ENCODE peak calls at places on chromosomes 3 and 15, in eight cellular contexts. One of them, this sample, is unnamed.
A peak's percentile ranks its signal among the peaks of the same experiment; 100 is the strongest.

GRCh38 chr3:12751548-12751947 is 7.5 kb downstream of the TMEM40 start:
- DNase-seq in neural crest cell: no peak
- DNase-seq in foreskin fibroblast: no peak
- DNase-seq in cardiac fibroblast: no peak
- DNase-seq in osteocyte: no peak
- DNase-seq in natural killer cell: no peak
- DNase-seq in heart right ventricle: no peak
- DNase-seq in AG10803: no peak
- DNase-seq in this sample: no peak

GRCh38 chr3:112413722-112414121 is 80.8 kb downstream of the CD200 start:
- DNase-seq in foreskin fibroblast: no peak
- DNase-seq in osteocyte: no peak
- DNase-seq in neural crest cell: no peak
- DNase-seq in AG10803: no peak
- DNase-seq in cardiac fibroblast: no peak
- DNase-seq in natural killer cell: no peak
- DNase-seq in heart right ventricle: no peak
- DNase-seq in this sample: no peak

GRCh38 chr15:66720206-66721010 is 18.4 kb downstream of the SMAD6 start:
- DNase-seq in AG10803: peak; percentile 83
- DNase-seq in heart right ventricle: no peak
- DNase-seq in osteocyte: no peak
- DNase-seq in neural crest cell: no peak
- DNase-seq in cardiac fibroblast: peak; percentile 82
- DNase-seq in foreskin fibroblast: peak; percentile 93
- DNase-seq in natural killer cell: no peak
- DNase-seq in this sample: no peak

GRCh38 chr3:122169911-122170310 is 13.6 kb upstream of the CASR start:
- DNase-seq in neural crest cell: no peak
- DNase-seq in AG10803: peak; percentile 6
- DNase-seq in natural killer cell: no peak
- DNase-seq in cardiac fibroblast: no peak
- DNase-seq in heart right ventricle: no peak
- DNase-seq in foreskin fibroblast: no peak
- DNase-seq in osteocyte: no peak
- DNase-seq in this sample: no peak

GRCh38 chr3:55165278-55165677 is 237.4 kb upstream of the LRTM1 start:
- DNase-seq in AG10803: peak; percentile 73
- DNase-seq in osteocyte: no peak
- DNase-seq in natural killer cell: no peak
- DNase-seq in foreskin fibroblast: peak; percentile 59
- DNase-seq in neural crest cell: no peak
- DNase-seq in heart right ventricle: no peak
- DNase-seq in cardiac fibroblast: no peak
- DNase-seq in this sample: no peak

GRCh38 chr3:185764168-185764988 is 60.5 kb downstream of the IGF2BP2 start:
- DNase-seq in foreskin fibroblast: peak; percentile 53
- DNase-seq in neural crest cell: peak; percentile 38
- DNase-seq in natural killer cell: no peak
- DNase-seq in cardiac fibroblast: peak; percentile 65
- DNase-seq in heart right ventricle: no peak
- DNase-seq in AG10803: peak; percentile 44
- DNase-seq in osteocyte: no peak
- DNase-seq in this sample: no peak

GRCh38 chr3:171351676-171352075 is 108.5 kb downstream of the TNIK start:
- DNase-seq in cardiac fibroblast: peak; percentile 82
- DNase-seq in osteocyte: no peak
- DNase-seq in foreskin fibroblast: peak; percentile 90
- DNase-seq in neural crest cell: no peak
- DNase-seq in heart right ventricle: no peak
- DNase-seq in AG10803: peak; percentile 94
- DNase-seq in natural killer cell: no peak
- DNase-seq in this sample: no peak

GRCh38 chr15:52382647-52383046 is 87.0 kb upstream of the MYO5C start:
- DNase-seq in heart right ventricle: no peak
- DNase-seq in cardiac fibroblast: no peak
- DNase-seq in neural crest cell: no peak
- DNase-seq in AG10803: no peak
- DNase-seq in natural killer cell: no peak
- DNase-seq in osteocyte: no peak
- DNase-seq in foreskin fibroblast: no peak
- DNase-seq in this sample: no peak

GRCh38 chr3:100972293-100972692 is 20.9 kb downstream of the ABI3BP start:
- DNase-seq in foreskin fibroblast: no peak
- DNase-seq in neural crest cell: no peak
- DNase-seq in heart right ventricle: no peak
- DNase-seq in osteocyte: no peak
- DNase-seq in AG10803: no peak
- DNase-seq in cardiac fibroblast: no peak
- DNase-seq in natural killer cell: no peak
- DNase-seq in this sample: no peak

GRCh38 chr15:78207641-78208340 is 26.6 kb downstream of the ACSBG1 start:
- DNase-seq in heart right ventricle: no peak
- DNase-seq in osteocyte: peak; percentile 36
- DNase-seq in natural killer cell: no peak
- DNase-seq in foreskin fibroblast: no peak
- DNase-seq in neural crest cell: no peak
- DNase-seq in cardiac fibroblast: no peak
- DNase-seq in AG10803: no peak
- DNase-seq in this sample: no peak

GRCh38 chr3:72997421-72997961 is 880 bp downstream of the PPP4R2 start:
- DNase-seq in osteocyte: no peak
- DNase-seq in cardiac fibroblast: peak; percentile 68
- DNase-seq in AG10803: peak; percentile 69
- DNase-seq in neural crest cell: peak; percentile 18
- DNase-seq in foreskin fibroblast: peak; percentile 73
- DNase-seq in natural killer cell: no peak
- DNase-seq in heart right ventricle: peak; percentile 49
- DNase-seq in this sample: no peak

GRCh38 chr3:194225988-194226663 is 90.2 kb downstream of the HES1 start:
- DNase-seq in heart right ventricle: no peak
- DNase-seq in cardiac fibroblast: no peak
- DNase-seq in neural crest cell: no peak
- DNase-seq in natural killer cell: no peak
- DNase-seq in AG10803: peak; percentile 29
- DNase-seq in foreskin fibroblast: peak; percentile 28
- DNase-seq in osteocyte: no peak
- DNase-seq in this sample: no peak

GRCh38 chr15:38464675-38465074 is 10.7 kb downstream of the FAM98B start:
- DNase-seq in neural crest cell: no peak
- DNase-seq in foreskin fibroblast: no peak
- DNase-seq in heart right ventricle: no peak
- DNase-seq in natural killer cell: no peak
- DNase-seq in AG10803: no peak
- DNase-seq in cardiac fibroblast: no peak
- DNase-seq in osteocyte: no peak
- DNase-seq in this sample: no peak

GRCh38 chr15:98288091-98288590 is 327.6 kb downstream of the ARRDC4 start:
- DNase-seq in cardiac fibroblast: no peak
- DNase-seq in AG10803: no peak
- DNase-seq in neural crest cell: no peak
- DNase-seq in natural killer cell: no peak
- DNase-seq in heart right ventricle: no peak
- DNase-seq in osteocyte: no peak
- DNase-seq in foreskin fibroblast: no peak
- DNase-seq in this sample: no peak

GRCh38 chr3:11096266-11097135 is 57.8 kb upstream of the HRH1 start:
- DNase-seq in osteocyte: peak; percentile 92
- DNase-seq in AG10803: peak; percentile 80
- DNase-seq in neural crest cell: peak; percentile 38
- DNase-seq in natural killer cell: peak; percentile 23
- DNase-seq in heart right ventricle: peak; percentile 63
- DNase-seq in cardiac fibroblast: peak; percentile 92
- DNase-seq in foreskin fibroblast: peak; percentile 94
- DNase-seq in this sample: no peak

GRCh38 chr3:82978368-82978767 is 1216.9 kb upstream of the GBE1 start:
- DNase-seq in AG10803: no peak
- DNase-seq in foreskin fibroblast: no peak
- DNase-seq in neural crest cell: peak; percentile 1
- DNase-seq in heart right ventricle: no peak
- DNase-seq in cardiac fibroblast: no peak
- DNase-seq in natural killer cell: no peak
- DNase-seq in osteocyte: no peak
- DNase-seq in this sample: no peak

GRCh38 chr15:48447657-48448056 is 116.4 kb downstream of the DUT start:
- DNase-seq in AG10803: peak; percentile 73
- DNase-seq in foreskin fibroblast: peak; percentile 80
- DNase-seq in heart right ventricle: no peak
- DNase-seq in osteocyte: no peak
- DNase-seq in cardiac fibroblast: no peak
- DNase-seq in natural killer cell: no peak
- DNase-seq in neural crest cell: no peak
- DNase-seq in this sample: no peak

GRCh38 chr15:85564686-85565085 is 184.3 kb downstream of the AKAP13 start:
- DNase-seq in osteocyte: no peak
- DNase-seq in AG10803: no peak
- DNase-seq in natural killer cell: no peak
- DNase-seq in cardiac fibroblast: no peak
- DNase-seq in neural crest cell: no peak
- DNase-seq in heart right ventricle: no peak
- DNase-seq in foreskin fibroblast: no peak
- DNase-seq in this sample: no peak

GRCh38 chr3:182364723-182365650 is 428.3 kb upstream of the ATP11B start:
- DNase-seq in natural killer cell: no peak
- DNase-seq in foreskin fibroblast: no peak
- DNase-seq in osteocyte: no peak
- DNase-seq in AG10803: peak; percentile 1
- DNase-seq in heart right ventricle: no peak
- DNase-seq in cardiac fibroblast: no peak
- DNase-seq in neural crest cell: no peak
- DNase-seq in this sample: no peak

GRCh38 chr15:101478701-101479341 is 10.7 kb downstream of the PCSK6 start:
- DNase-seq in heart right ventricle: no peak
- DNase-seq in AG10803: no peak
- DNase-seq in neural crest cell: no peak
- DNase-seq in cardiac fibroblast: no peak
- DNase-seq in natural killer cell: no peak
- DNase-seq in osteocyte: no peak
- DNase-seq in foreskin fibroblast: no peak
- DNase-seq in this sample: no peak

GRCh38 chr15:74386496-74387140 is 19.2 kb upstream of the CYP11A1 start:
- DNase-seq in heart right ventricle: no peak
- DNase-seq in foreskin fibroblast: no peak
- DNase-seq in osteocyte: no peak
- DNase-seq in cardiac fibroblast: no peak
- DNase-seq in neural crest cell: no peak
- DNase-seq in natural killer cell: no peak
- DNase-seq in AG10803: no peak
- DNase-seq in this sample: no peak

GRCh38 chr3:69865920-69866679 is 126.8 kb downstream of the MITF start:
- DNase-seq in osteocyte: no peak
- DNase-seq in neural crest cell: no peak
- DNase-seq in heart right ventricle: peak; percentile 75
- DNase-seq in cardiac fibroblast: no peak
- DNase-seq in natural killer cell: no peak
- DNase-seq in foreskin fibroblast: peak; percentile 19
- DNase-seq in AG10803: no peak
- DNase-seq in this sample: peak; percentile 13

GRCh38 chr3:49803464-49804140 is 541 bp downstream of the INKA1 start:
- DNase-seq in natural killer cell: no peak
- DNase-seq in heart right ventricle: peak; percentile 62
- DNase-seq in osteocyte: no peak
- DNase-seq in AG10803: no peak
- DNase-seq in cardiac fibroblast: peak; percentile 64
- DNase-seq in foreskin fibroblast: peak; percentile 64
- DNase-seq in neural crest cell: peak; percentile 44
- DNase-seq in this sample: no peak
- TF ChIP-seq CTCF in natural killer cell: no peak
- TF ChIP-seq CTCF in heart right ventricle: no peak
- TF ChIP-seq CTCF in osteocyte: no peak
- TF ChIP-seq CTCF in AG10803: peak; percentile 1
- TF ChIP-seq CTCF in cardiac fibroblast: no peak
- TF ChIP-seq CTCF in foreskin fibroblast: no peak
- TF ChIP-seq CTCF in neural crest cell: no peak
- TF ChIP-seq CTCF in this sample: no peak

GRCh38 chr3:120352017-120352416 is 2.9 kb upstream of the LRRC58 start:
- DNase-seq in AG10803: no peak
- DNase-seq in heart right ventricle: no peak
- DNase-seq in cardiac fibroblast: no peak
- DNase-seq in neural crest cell: no peak
- DNase-seq in foreskin fibroblast: no peak
- DNase-seq in osteocyte: no peak
- DNase-seq in natural killer cell: no peak
- DNase-seq in this sample: no peak

GRCh38 chr3:120353463-120353862 is 4.3 kb upstream of the LRRC58 start:
- DNase-seq in osteocyte: no peak
- DNase-seq in foreskin fibroblast: peak; percentile 33
- DNase-seq in natural killer cell: no peak
- DNase-seq in AG10803: no peak
- DNase-seq in heart right ventricle: no peak
- DNase-seq in cardiac fibroblast: peak; percentile 2
- DNase-seq in neural crest cell: no peak
- DNase-seq in this sample: no peak

GRCh38 chr3:120355486-120355885 is 6.3 kb upstream of the LRRC58 start:
- DNase-seq in heart right ventricle: no peak
- DNase-seq in AG10803: no peak
- DNase-seq in foreskin fibroblast: no peak
- DNase-seq in cardiac fibroblast: no peak
- DNase-seq in natural killer cell: no peak
- DNase-seq in neural crest cell: no peak
- DNase-seq in osteocyte: no peak
- DNase-seq in this sample: no peak

GRCh38 chr3:120357807-120358206 is 8.7 kb upstream of the LRRC58 start:
- DNase-seq in heart right ventricle: no peak
- DNase-seq in neural crest cell: no peak
- DNase-seq in natural killer cell: no peak
- DNase-seq in osteocyte: no peak
- DNase-seq in AG10803: no peak
- DNase-seq in foreskin fibroblast: no peak
- DNase-seq in cardiac fibroblast: no peak
- DNase-seq in this sample: no peak
- TF ChIP-seq CTCF in heart right ventricle: no peak
- TF ChIP-seq CTCF in neural crest cell: no peak
- TF ChIP-seq CTCF in natural killer cell: no peak
- TF ChIP-seq CTCF in osteocyte: no peak
- TF ChIP-seq CTCF in AG10803: no peak
- TF ChIP-seq CTCF in foreskin fibroblast: no peak
- TF ChIP-seq CTCF in cardiac fibroblast: no peak
- TF ChIP-seq CTCF in this sample: no peak

GRCh38 chr15:35032471-35032870 is 44.4 kb upstream of the ZNF770 start:
- DNase-seq in osteocyte: no peak
- DNase-seq in foreskin fibroblast: no peak
- DNase-seq in natural killer cell: no peak
- DNase-seq in AG10803: no peak
- DNase-seq in neural crest cell: no peak
- DNase-seq in cardiac fibroblast: no peak
- DNase-seq in heart right ventricle: no peak
- DNase-seq in this sample: no peak
- TF ChIP-seq CTCF in osteocyte: no peak
- TF ChIP-seq CTCF in foreskin fibroblast: no peak
- TF ChIP-seq CTCF in natural killer cell: no peak
- TF ChIP-seq CTCF in AG10803: no peak
- TF ChIP-seq CTCF in neural crest cell: no peak
- TF ChIP-seq CTCF in cardiac fibroblast: no peak
- TF ChIP-seq CTCF in heart right ventricle: no peak
- TF ChIP-seq CTCF in this sample: no peak

DNA sequence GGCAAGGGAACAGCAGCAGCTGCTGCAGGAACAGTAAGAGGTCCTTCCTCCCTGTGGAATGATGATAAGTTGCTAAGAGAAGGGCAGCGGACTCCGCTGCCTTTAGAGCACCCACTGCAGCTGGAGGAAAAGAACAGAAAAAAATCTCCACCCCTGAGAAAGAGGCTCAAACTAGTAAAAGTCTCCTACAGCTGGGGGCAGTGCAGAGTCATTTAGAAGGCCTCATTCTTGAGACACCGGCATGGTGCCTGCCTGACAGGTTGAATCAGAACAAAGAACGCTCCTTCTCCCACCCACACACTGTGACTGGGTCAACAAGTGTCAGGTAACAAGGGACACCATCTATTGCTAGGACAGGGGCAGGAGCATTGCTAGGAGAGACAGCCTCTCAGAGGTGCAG is 188.4 kb downstream of the ABHD5 start:
- DNase-seq in osteocyte: no peak
- DNase-seq in cardiac fibroblast: peak; percentile 12
- DNase-seq in heart right ventricle: no peak
- DNase-seq in natural killer cell: no peak
- DNase-seq in foreskin fibroblast: peak; percentile 58
- DNase-seq in AG10803: no peak
- DNase-seq in neural crest cell: no peak
- DNase-seq in this sample: peak; percentile 25
- TF ChIP-seq CTCF in osteocyte: peak; percentile 37
- TF ChIP-seq CTCF in cardiac fibroblast: peak; percentile 43
- TF ChIP-seq CTCF in heart right ventricle: no peak
- TF ChIP-seq CTCF in natural killer cell: no peak
- TF ChIP-seq CTCF in foreskin fibroblast: peak; percentile 19
- TF ChIP-seq CTCF in AG10803: peak; percentile 21
- TF ChIP-seq CTCF in neural crest cell: peak; percentile 55
- TF ChIP-seq CTCF in this sample: peak; percentile 56

This sample was measured in progenitor cell of endocrine pancreas.